ENCODE peak calls at places on chromosomes 6 and 20, in ten cellular contexts. A is HepG2; L is PC-9; T is A549; W is endodermal cell; F is upper lobe of left lung; V is tibial nerve; Y is stomach; E is breast epithelium; Z is CD8-positive, alpha-beta T cell. U is an unnamed sample. For H3K4me1, the result is how much of the 10 kb centered on the place peaks cover.

GRCh38 chr6:98894810-98895209 is 52.9 kb downstream of the FBXL4 start:
- DNase-seq in E (no peak), F (no peak), A (no peak), V (no peak), W (no peak), Y (no peak), L (no peak), Z (no peak), T (no peak), U (no peak)

GRCh38 chr6:14128017-14128416 is 10.4 kb downstream of the CD83 start:
- DNase-seq in W (no peak), T (no peak), F (no peak), V (no peak), L (no peak), Y (no peak), A (no peak), Z (no peak), E (no peak), U (no peak)

GRCh38 chr6:36309900-36310299 is 26.8 kb downstream of the BNIP5 start:
- DNase-seq in W (no peak), E (no peak), A (no peak), V (no peak), Z (no peak), Y (no peak), T (no peak), F (no peak), L (no peak), U (no peak)

GRCh38 chr6:38907264-38907663 is 141.3 kb upstream of the GLP1R start:
- DNase-seq in L (no peak), W (no peak), A (peak), V (no peak), F (no peak), Z (no peak), T (no peak), Y (no peak), E (no peak), U (no peak)

GRCh38 chr6:105815657-105816555 is 270.2 kb upstream of the PRDM1 start:
- DNase-seq in F (no peak), V (no peak), L (no peak), W (no peak), Y (no peak), Z (no peak), T (no peak), A (no peak), E (no peak), U (no peak)

GRCh38 chr6:27684264-27685211 is 211.6 kb upstream of the ZNF184 start:
- DNase-seq in V (no peak), W (peak), A (peak), Z (no peak), Y (no peak), F (no peak), T (peak), E (no peak), L (peak), U (peak)

GRCh38 chr6:109015185-109015584 is 79.5 kb downstream of the SESN1 start:
- DNase-seq in T (no peak), Y (no peak), L (no peak), A (no peak), Z (no peak), E (no peak), W (no peak), F (no peak), V (no peak), U (peak)

GRCh38 chr6:142605922-142606321 is 304.1 kb downstream of the ADGRG6 start:
- DNase-seq in F (no peak), Y (no peak), A (no peak), T (no peak), E (no peak), Z (no peak), W (no peak), V (no peak), L (no peak), U (peak)

GRCh38 chr6:34517461-34517868 is 38.7 kb downstream of the SPDEF start:
- DNase-seq in A (no peak), E (no peak), Z (no peak), Y (no peak), F (no peak), T (no peak), W (peak), V (no peak), L (no peak), U (no peak)

GRCh38 chr6:82385961-82386360 is 22.3 kb downstream of the TPBG start:
- DNase-seq in Z (no peak), T (no peak), L (peak), E (no peak), W (no peak), F (no peak), Y (no peak), A (no peak), V (no peak), U (no peak)

GRCh38 chr20:51128198-51128597 is 105.3 kb upstream of the KCNG1 start:
- DNase-seq in V (no peak), F (no peak), Z (no peak), W (no peak), A (no peak), Y (no peak), E (no peak), L (no peak), T (peak), U (peak)

GRCh38 chr20:32327087-32327681 is 30.9 kb upstream of the ASXL1 start:
- DNase-seq in T (no peak), E (no peak), L (no peak), F (no peak), Y (no peak), W (no peak), V (no peak), Z (no peak), A (peak), U (no peak)

GRCh38 chr6:105364243-105364642 is 38.6 kb downstream of the PREP start:
- DNase-seq in L (no peak), E (no peak), T (no peak), Y (no peak), W (no peak), V (no peak), A (no peak), Z (no peak), F (no peak), U (peak)

GRCh38 chr6:101605874-101606273 is 212.4 kb downstream of the GRIK2 start:
- DNase-seq in V (no peak), W (no peak), A (no peak), T (peak), E (no peak), Y (no peak), L (peak), Z (no peak), F (no peak), U (peak)

GRCh38 chr6:15642276-15642675 is 20.6 kb downstream of the DTNBP1 start:
- DNase-seq in Y (no peak), T (peak), L (no peak), V (no peak), F (no peak), W (peak), E (no peak), A (peak), Z (no peak), U (no peak)

GRCh38 chr6:143223895-143224294 is 163.2 kb downstream of the AIG1 start:
- DNase-seq in L (no peak), W (peak), F (no peak), Z (no peak), T (peak), V (peak), E (no peak), A (peak), Y (no peak), U (no peak)

GRCh38 chr6:167704396-167704801 is 122.3 kb upstream of the AFDN start:
- DNase-seq in V (no peak), T (no peak), Z (no peak), A (no peak), F (no peak), L (no peak), Y (no peak), W (peak), E (no peak), U (no peak)

GRCh38 chr6:112781236-112781635 is 434.1 kb downstream of the RFPL4B start:
- DNase-seq in F (no peak), L (no peak), Z (no peak), A (peak), V (no peak), E (no peak), W (no peak), Y (no peak), T (peak), U (no peak)

GRCh38 chr6:90753820-90754604 is 167.1 kb upstream of the MAP3K7 start:
- DNase-seq in V (no peak), W (no peak), L (no peak), F (no peak), A (no peak), Y (no peak), Z (no peak), E (no peak), T (no peak), U (no peak)

GRCh38 chr20:1434571-1435336 is 31.9 kb downstream of the NSFL1C start:
- DNase-seq in E (no peak), A (no peak), L (no peak), W (no peak), Y (peak), T (no peak), Z (peak), V (no peak), F (peak), U (peak)

GRCh38 chr6:32637219-32637880 is at the start of gene HLA-DQA1:
- DNase-seq in Z (no peak), A (no peak), F (peak), W (no peak), L (no peak), E (no peak), T (no peak), Y (no peak), V (no peak), U (no peak)

GRCh38 chr6:31332637-31333602 is 24.1 kb downstream of the HLA-B start:
- DNase-seq in E (no peak), Y (no peak), T (no peak), V (no peak), L (no peak), W (no peak), Z (no peak), F (no peak), A (no peak), U (no peak)

GRCh38 chr6:141925001-141925400 is 207.7 kb upstream of the GJE1 start:
- DNase-seq in E (no peak), T (no peak), A (no peak), V (no peak), W (no peak), Z (no peak), L (no peak), F (no peak), Y (no peak), U (no peak)

GRCh38 chr6:88422831-88423230 is 256.7 kb upstream of the CNR1 start:
- DNase-seq in F (no peak), Y (no peak), V (no peak), L (no peak), T (peak), W (peak), A (no peak), E (no peak), Z (no peak), U (no peak)

GRCh38 chr6:169971171-169971861 is 219.9 kb downstream of the ERMARD start:
- DNase-seq in Z (no peak), T (no peak), Y (peak), A (no peak), F (no peak), W (peak), E (no peak), L (no peak), V (no peak), U (no peak)

GRCh38 chr20:61385316-61385715 is 133.3 kb downstream of the CDH4 start:
- DNase-seq in W (no peak), Z (no peak), A (no peak), L (no peak), Y (no peak), E (no peak), T (no peak), F (no peak), V (no peak), U (no peak)

GRCh38 chr6:30714263-30714662 is 2.8 kb downstream of the MDC1 start:
- DNase-seq in W (no peak), Z (no peak), F (no peak), Y (no peak), T (no peak), V (no peak), L (no peak), A (no peak), E (no peak), U (no peak)

DNA sequence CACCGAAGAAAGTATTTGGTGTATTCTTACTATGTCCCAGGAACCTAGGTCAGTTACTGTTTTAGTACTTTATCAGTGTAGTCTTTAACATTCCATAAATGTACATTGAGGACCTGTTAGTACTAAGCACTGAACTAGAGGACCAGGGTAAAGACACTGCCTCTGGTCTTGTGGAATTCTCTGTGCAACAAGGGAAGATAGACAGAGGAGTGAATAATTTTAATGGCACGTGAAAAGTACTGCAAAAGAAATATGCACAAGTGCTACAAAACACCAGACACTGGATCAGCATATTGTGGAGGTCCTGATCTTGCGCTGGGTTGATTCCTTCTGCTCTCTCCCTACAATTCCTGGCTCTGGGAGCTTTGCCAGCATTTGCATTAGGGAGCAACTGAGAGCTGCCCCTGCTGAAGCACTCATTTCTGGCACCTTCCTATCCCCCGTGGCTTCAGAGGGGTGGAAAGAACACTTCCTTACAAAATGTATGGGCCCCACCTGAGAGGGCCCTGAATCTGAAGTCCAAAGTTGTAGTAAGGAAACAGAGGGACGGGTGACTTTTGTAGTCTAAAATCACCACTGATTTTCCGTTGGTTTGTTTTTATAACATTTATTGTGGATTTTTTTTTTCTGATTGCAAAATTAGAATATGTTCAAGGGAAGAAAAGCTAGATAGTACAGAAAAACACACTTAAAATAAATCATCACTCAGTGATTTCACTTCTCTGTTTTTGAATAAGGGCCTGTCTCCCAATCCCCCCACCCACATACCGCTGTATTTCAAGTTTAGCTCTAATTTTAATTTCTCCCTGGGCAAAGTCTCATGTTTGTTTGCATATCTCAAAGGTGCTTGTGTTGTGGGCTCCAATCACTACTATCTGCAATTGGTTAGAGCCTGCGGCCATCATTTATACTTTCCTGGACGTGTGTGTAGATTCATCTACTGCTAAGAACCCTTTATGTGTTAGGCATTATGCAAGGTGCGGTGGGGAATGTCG is 4.9 kb downstream of the PKIG start:
- DNase-seq in W (no peak), Z (no peak), E (no peak), Y (no peak), A (no peak), V (no peak), L (no peak), T (no peak), F (no peak), U (no peak)
- H3K4me1 ChIP-seq in W (under half), Z (under half), E (under half), Y (under half), A (under half), V (under half), L (under half), T (under half), F (under half), U (under half)

GRCh38 chr6:6872924-6873344 is 234.8 kb upstream of the RREB1 start:
- DNase-seq in E (no peak), T (no peak), Z (no peak), F (no peak), A (no peak), V (no peak), L (no peak), W (no peak), Y (no peak), U (no peak)
- H3K27ac ChIP-seq in E (no peak), T (no peak), Z (no peak), F (no peak), A (no peak), V (no peak), L (no peak), W (no peak), Y (no peak), U (no peak)

DNA sequence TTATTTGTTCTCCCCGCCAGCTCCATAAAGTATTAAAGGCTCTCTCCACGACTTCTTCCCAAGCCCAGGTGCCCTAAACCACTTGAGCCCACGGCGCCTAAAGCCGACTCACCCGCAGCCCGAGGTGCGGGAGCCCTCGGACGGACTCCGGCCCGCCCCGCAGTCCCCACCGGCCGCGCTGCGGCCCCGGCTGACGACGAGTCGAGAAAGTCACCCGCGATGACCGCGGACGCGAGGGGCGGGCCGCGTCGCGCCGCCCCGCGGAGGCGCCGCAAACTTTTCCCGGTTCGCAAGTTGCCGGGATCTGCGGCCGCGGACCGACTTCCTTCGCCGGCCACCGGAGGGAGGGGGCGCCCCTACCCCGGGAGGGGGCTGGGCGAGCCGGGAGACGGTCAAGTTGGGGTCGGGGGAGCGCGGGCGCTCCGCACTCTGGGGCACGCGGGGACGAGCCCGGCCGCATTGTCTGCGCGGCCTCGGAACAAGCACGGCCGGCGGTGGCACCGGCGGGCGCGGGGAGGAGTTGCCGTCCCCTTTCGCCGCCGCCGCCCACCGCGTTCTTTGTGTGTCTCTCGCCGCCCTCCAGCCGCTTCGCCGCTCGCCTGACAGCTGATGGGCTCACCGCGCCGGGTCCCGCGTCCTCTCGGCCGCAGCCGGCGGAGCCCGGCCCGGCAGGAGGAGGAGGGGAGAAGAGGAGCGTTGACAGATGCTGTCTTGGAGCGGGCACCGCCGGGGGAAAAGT is 131.5 kb downstream of the OGFRL1 start:
- DNase-seq in F (peak), E (peak), Z (no peak), Y (peak), W (no peak), V (peak), L (peak), T (no peak), A (no peak), U (no peak)
- TF ChIP-seq CTCF in F (peak), E (no peak), Z (no peak), Y (no peak), W (peak), V (peak), L (no peak), T (peak), A (no peak), U (peak)

DNA sequence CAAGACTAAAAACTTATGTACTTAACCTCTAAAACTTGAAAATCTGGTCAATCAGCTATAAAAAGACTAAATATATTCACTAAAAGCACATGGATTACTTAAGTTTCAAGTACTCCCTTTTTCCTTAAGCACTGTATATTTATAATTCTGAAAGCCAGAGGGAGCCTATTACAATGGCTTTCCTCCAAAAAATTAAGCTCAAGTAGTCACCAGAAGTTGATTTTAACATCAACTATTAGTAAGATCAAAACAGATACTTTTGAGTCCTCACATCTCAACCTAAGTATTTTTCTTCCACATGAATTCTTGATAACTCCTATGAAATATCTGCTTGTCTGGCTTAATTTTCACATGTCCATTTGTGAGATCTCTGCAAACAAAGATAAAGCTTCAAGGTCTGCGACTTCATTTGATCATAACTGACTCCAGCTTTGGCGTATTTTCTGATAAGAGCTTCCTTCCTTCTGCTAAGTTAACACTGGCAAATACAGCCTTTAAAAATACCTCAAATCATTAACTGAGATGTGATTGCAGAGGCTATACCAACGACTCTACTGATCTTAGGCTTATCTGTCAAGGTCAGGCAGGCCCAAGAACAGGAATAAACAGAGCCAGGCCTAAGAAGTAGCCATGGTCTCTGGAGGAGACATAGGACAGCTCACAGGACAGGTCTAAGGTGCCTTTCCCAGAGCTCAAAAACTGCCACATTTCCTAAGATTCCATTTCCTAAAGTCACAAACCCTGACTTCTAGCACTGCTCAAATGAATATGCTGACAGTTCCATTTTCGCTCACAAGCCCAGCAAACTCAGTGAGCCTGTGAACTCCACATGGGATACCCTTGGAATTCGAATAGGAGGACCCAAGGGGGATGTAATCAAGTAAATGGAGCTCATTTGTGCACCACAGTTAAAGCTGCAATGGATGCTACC is 10.0 kb downstream of the SNX5 start:
- DNase-seq in T (no peak), F (no peak), E (no peak), Z (no peak), W (no peak), L (no peak), Y (no peak), A (peak), V (no peak), U (no peak)
- H3K4me1 ChIP-seq in T (half or more), F (half or more), E (under half), Z (under half), W (under half), L (under half), Y (half or more), A (half or more), V (under half), U (under half)

GRCh38 chr6:97052152-97052787 is 127.7 kb downstream of the KLHL32 start:
- DNase-seq in T (no peak), A (no peak), W (no peak), Y (no peak), E (no peak), F (no peak), V (no peak), L (no peak), Z (no peak), U (no peak)

GRCh38 chr6:97049254-97050004 is 124.9 kb downstream of the KLHL32 start:
- DNase-seq in Y (no peak), F (no peak), L (no peak), Z (no peak), A (peak), E (no peak), V (no peak), W (no peak), T (no peak), U (no peak)

GRCh38 chr6:97047473-97048201 is 123.1 kb downstream of the KLHL32 start:
- DNase-seq in W (no peak), V (no peak), T (no peak), Y (no peak), L (no peak), A (no peak), F (no peak), Z (no peak), E (no peak), U (no peak)

GRCh38 chr6:97053643-97054411 is 129.3 kb downstream of the KLHL32 start:
- DNase-seq in F (no peak), L (no peak), T (peak), A (no peak), V (no peak), Y (no peak), Z (no peak), E (no peak), W (no peak), U (no peak)

DNA sequence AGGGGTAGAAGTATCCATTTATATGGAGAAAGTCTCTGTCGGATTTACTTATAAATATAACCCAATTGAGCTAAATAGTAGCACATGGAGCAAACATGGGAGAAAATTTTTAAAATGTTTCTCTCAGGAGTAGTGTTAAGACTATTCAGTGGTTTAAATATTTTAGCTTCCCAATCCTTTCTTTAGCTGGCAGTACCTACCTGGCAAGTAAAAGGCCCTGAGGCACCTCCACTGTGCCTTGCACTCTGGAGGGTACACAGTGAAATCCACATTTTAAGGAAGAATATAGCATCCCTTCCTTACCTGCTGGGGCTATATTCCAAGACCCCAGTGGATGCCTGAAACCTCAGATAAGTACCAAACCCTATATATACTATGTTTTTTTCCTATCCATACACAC is 124.2 kb downstream of the KLHL32 start:
- DNase-seq in T (no peak), Y (no peak), A (no peak), W (no peak), V (no peak), Z (no peak), E (no peak), L (no peak), F (no peak), U (no peak)
- H3K27ac ChIP-seq in T (no peak), Y (no peak), A (no peak), W (no peak), V (peak), Z (no peak), E (no peak), L (no peak), F (no peak), U (no peak)

GRCh38 chr6:124699038-124699437 is 263.2 kb upstream of the RNF217 start:
- DNase-seq in F (no peak), W (peak), A (no peak), V (no peak), Y (no peak), Z (no peak), L (no peak), T (no peak), E (no peak), U (no peak)
- TF ChIP-seq CTCF in F (no peak), W (peak), A (no peak), V (no peak), Y (no peak), Z (no peak), L (no peak), T (no peak), E (no peak), U (no peak)

U was measured in foreskin keratinocyte.